ENCODE peak calls at places on chromosomes 6 and 20, in four cellular contexts. D is CD4-positive, alpha-beta T cell; T is GM23338; S is astrocyte of the spinal cord. B is an unnamed sample.

GRCh38 chr20:45359406-45360148 is 3.4 kb upstream of the SYS1 start:
- DNase-seq in D (no peak), T (no peak), S (peak; percentile 87), B (peak; percentile 21)

GRCh38 chr6:155493694-155494143 is 38.1 kb upstream of the NOX3 start:
- DNase-seq in D (no peak), T (peak; percentile 39), S (peak; percentile 99), B (no peak)

GRCh38 chr6:127463056-127463455 is 3.9 kb upstream of the KIAA0408 start:
- DNase-seq in D (no peak), T (no peak), S (no peak), B (no peak)

GRCh38 chr20:33684533-33685327 is 1.5 kb downstream of the E2F1 start:
- DNase-seq in D (no peak), T (peak; percentile 65), S (no peak), B (no peak)

GRCh38 chr6:81086931-81087330 is 665.5 kb downstream of the TENT5A start:
- DNase-seq in D (no peak), T (no peak), S (no peak), B (no peak)

GRCh38 chr6:16318538-16318937 is 80.2 kb downstream of the GMPR start:
- DNase-seq in D (no peak), T (no peak), S (peak; percentile 91), B (no peak)

GRCh38 chr20:41672282-41672681 is 54.1 kb upstream of the CHD6 start:
- DNase-seq in D (no peak), T (no peak), S (no peak), B (no peak)

GRCh38 chr6:129238991-129239390 is 356.1 kb downstream of the LAMA2 start:
- DNase-seq in D (no peak), T (no peak), S (no peak), B (no peak)

GRCh38 chr6:7468382-7469081 is 72.9 kb upstream of the DSP start:
- DNase-seq in D (no peak), T (no peak), S (peak; percentile 40), B (peak; percentile 32)

GRCh38 chr6:108598316-108598863 is 37.7 kb downstream of the FOXO3 start:
- DNase-seq in D (no peak), T (no peak), S (peak; percentile 48), B (no peak)

GRCh38 chr6:163563303-163563702 is 148.8 kb downstream of the QKI start:
- DNase-seq in D (no peak), T (no peak), S (no peak), B (no peak)

GRCh38 chr6:119116712-119117281 is 38.3 kb upstream of the FAM184A start:
- DNase-seq in D (no peak), T (peak; percentile 50), S (no peak), B (no peak)

GRCh38 chr6:56637640-56638039 is 5.0 kb downstream of the DST start:
- DNase-seq in D (no peak), T (peak; percentile 76), S (peak; percentile 82), B (no peak)

GRCh38 chr6:36697481-36697903 is at the start of gene RAB44:
- DNase-seq in D (no peak), T (no peak), S (no peak), B (peak; percentile 16)

GRCh38 chr6:36674942-36675341 is 3.6 kb upstream of the CDKN1A start:
- DNase-seq in D (no peak), T (no peak), S (no peak), B (no peak)

GRCh38 chr6:88179692-88180091 is 13.5 kb upstream of the CNR1 start:
- DNase-seq in D (no peak), T (peak; percentile 41), S (no peak), B (no peak)

GRCh38 chr6:139257821-139258398 is 33.9 kb downstream of the TXLNB start:
- DNase-seq in D (no peak), T (peak; percentile 21), S (no peak), B (no peak)

GRCh38 chr20:63248835-63249591 is 5.2 kb downstream of the NKAIN4 start:
- DNase-seq in D (no peak), T (no peak), S (no peak), B (no peak)

GRCh38 chr6:16388488-16388887 is 150.1 kb downstream of the GMPR start:
- DNase-seq in D (no peak), T (no peak), S (peak; percentile 19), B (no peak)

GRCh38 chr6:47083586-47084047 is 41.5 kb upstream of the ADGRF1 start:
- DNase-seq in D (no peak), T (no peak), S (peak; percentile 86), B (peak; percentile 63)

GRCh38 chr6:116255246-116255800 is 1.4 kb upstream of the TSPYL4 start:
- DNase-seq in D (no peak), T (no peak), S (no peak), B (no peak)

GRCh38 chr6:153949606-153950005 is 89.4 kb upstream of the OPRM1 start:
- DNase-seq in D (no peak), T (no peak), S (no peak), B (no peak)

GRCh38 chr6:43951756-43952675 is 175.2 kb downstream of the MRPL14 start:
- DNase-seq in D (no peak), T (no peak), S (no peak), B (no peak)

GRCh38 chr6:26104457-26105108 is 17.4 kb downstream of the HFE start:
- DNase-seq in D (no peak), T (peak; percentile 19), S (no peak), B (no peak)

GRCh38 chr6:26105109-26105730 is 18.0 kb downstream of the HFE start:
- DNase-seq in D (no peak), T (no peak), S (no peak), B (no peak)

GRCh38 chr6:26105842-26106241 is 18.6 kb downstream of the HFE start:
- DNase-seq in D (no peak), T (no peak), S (peak; percentile 55), B (no peak)

GRCh38 chr6:26109776-26110175 is 22.5 kb downstream of the HFE start:
- DNase-seq in D (no peak), T (no peak), S (no peak), B (no peak)

GRCh38 chr6:26107935-26108334 is 20.7 kb downstream of the HFE start:
- DNase-seq in D (no peak), T (no peak), S (no peak), B (no peak)
- TF ChIP-seq CTCF in D (no peak), T (no peak), S (no peak), B (no peak)

GRCh38 chr6:169289671-169290408 is 36.2 kb upstream of the THBS2 start:
- DNase-seq in D (no peak), T (no peak), S (peak; percentile 81), B (no peak)

GRCh38 chr6:169289257-169289656 is 35.6 kb upstream of the THBS2 start:
- DNase-seq in D (no peak), T (no peak), S (no peak), B (no peak)

GRCh38 chr6:169286961-169287360 is 33.3 kb upstream of the THBS2 start:
- DNase-seq in D (no peak), T (no peak), S (no peak), B (no peak)

GRCh38 chr6:169288591-169288990 is 34.9 kb upstream of the THBS2 start:
- DNase-seq in D (no peak), T (no peak), S (peak; percentile 51), B (no peak)

GRCh38 chr6:169287675-169288074 is 34.0 kb upstream of the THBS2 start:
- DNase-seq in D (no peak), T (no peak), S (no peak), B (no peak)
- TF ChIP-seq CTCF in D (no peak), T (no peak), S (peak; percentile 20), B (no peak)

GRCh38 chr6:51569594-51569993 is 517.8 kb downstream of the PKHD1 start:
- DNase-seq in D (no peak), T (peak; percentile 45), S (no peak), B (no peak)
- TF ChIP-seq CTCF in D (no peak), T (peak; percentile 41), S (no peak), B (no peak)

GRCh38 chr6:106886444-106886843 is 88.1 kb downstream of the CD24 start:
- DNase-seq in D (no peak), T (peak; percentile 26), S (no peak), B (no peak)

GRCh38 chr6:106892186-106892585 is 82.3 kb downstream of the CD24 start:
- DNase-seq in D (no peak), T (no peak), S (no peak), B (no peak)

GRCh38 chr6:106889692-106890091 is 84.8 kb downstream of the CD24 start:
- DNase-seq in D (no peak), T (no peak), S (no peak), B (no peak)

GRCh38 chr6:106886922-106887797 is 87.4 kb downstream of the CD24 start:
- DNase-seq in D (no peak), T (peak; percentile 43), S (peak; percentile 10), B (no peak)

GRCh38 chr6:106890447-106890846 is 84.1 kb downstream of the CD24 start:
- DNase-seq in D (no peak), T (no peak), S (no peak), B (no peak)
- TF ChIP-seq CTCF in D (no peak), T (no peak), S (no peak), B (no peak)